ENCODE peak calls at places on chromosome 17, in eight cellular contexts. One of them, this sample, is unnamed.

GRCh38 chr17:8066841-8067775 is 20.4 kb downstream of the ALOX12B start:
- DNase-seq in activated CD8-positive, alpha-beta memory T cell treated with anti-CD3 and anti-CD28 coated beads, Interleukin-2, amount 50 U/mL, for 48 hours: no peak
- DNase-seq in left lobe of liver: no peak
- DNase-seq in kidney tubule cell: no peak
- DNase-seq in Panc1: no peak
- DNase-seq in SIG-M5: no peak
- DNase-seq in activated CD4-positive, alpha-beta T cell treated with anti-CD3 and anti-CD28 coated beads, Interleukin-2, amount 50 U/mL, for 4 hours: no peak
- DNase-seq in retina: no peak
- DNase-seq in this sample: peak

GRCh38 chr17:33225994-33226393 is 67.1 kb downstream of the ASIC2 start:
- DNase-seq in activated CD8-positive, alpha-beta memory T cell treated with anti-CD3 and anti-CD28 coated beads, Interleukin-2, amount 50 U/mL, for 48 hours: no peak
- DNase-seq in left lobe of liver: no peak
- DNase-seq in kidney tubule cell: no peak
- DNase-seq in Panc1: no peak
- DNase-seq in SIG-M5: no peak
- DNase-seq in activated CD4-positive, alpha-beta T cell treated with anti-CD3 and anti-CD28 coated beads, Interleukin-2, amount 50 U/mL, for 4 hours: no peak
- DNase-seq in retina: no peak
- DNase-seq in this sample: no peak

GRCh38 chr17:2106308-2106707 is 51.4 kb downstream of the HIC1 start:
- DNase-seq in activated CD8-positive, alpha-beta memory T cell treated with anti-CD3 and anti-CD28 coated beads, Interleukin-2, amount 50 U/mL, for 48 hours: no peak
- DNase-seq in left lobe of liver: no peak
- DNase-seq in kidney tubule cell: no peak
- DNase-seq in Panc1: no peak
- DNase-seq in SIG-M5: no peak
- DNase-seq in activated CD4-positive, alpha-beta T cell treated with anti-CD3 and anti-CD28 coated beads, Interleukin-2, amount 50 U/mL, for 4 hours: no peak
- DNase-seq in retina: no peak
- DNase-seq in this sample: no peak

GRCh38 chr17:73156166-73156840 is 8.5 kb upstream of the SSTR2 start:
- DNase-seq in activated CD8-positive, alpha-beta memory T cell treated with anti-CD3 and anti-CD28 coated beads, Interleukin-2, amount 50 U/mL, for 48 hours: peak
- DNase-seq in left lobe of liver: peak
- DNase-seq in kidney tubule cell: peak
- DNase-seq in Panc1: peak
- DNase-seq in SIG-M5: no peak
- DNase-seq in activated CD4-positive, alpha-beta T cell treated with anti-CD3 and anti-CD28 coated beads, Interleukin-2, amount 50 U/mL, for 4 hours: peak
- DNase-seq in retina: peak
- DNase-seq in this sample: peak

GRCh38 chr17:79991924-79992656 is 43.6 kb downstream of the TBC1D16 start:
- DNase-seq in activated CD8-positive, alpha-beta memory T cell treated with anti-CD3 and anti-CD28 coated beads, Interleukin-2, amount 50 U/mL, for 48 hours: peak
- DNase-seq in left lobe of liver: peak
- DNase-seq in kidney tubule cell: no peak
- DNase-seq in Panc1: no peak
- DNase-seq in SIG-M5: no peak
- DNase-seq in activated CD4-positive, alpha-beta T cell treated with anti-CD3 and anti-CD28 coated beads, Interleukin-2, amount 50 U/mL, for 4 hours: no peak
- DNase-seq in retina: peak
- DNase-seq in this sample: no peak

GRCh38 chr17:78316867-78317816 is 42.7 kb downstream of the SOCS3 start:
- DNase-seq in activated CD8-positive, alpha-beta memory T cell treated with anti-CD3 and anti-CD28 coated beads, Interleukin-2, amount 50 U/mL, for 48 hours: no peak
- DNase-seq in left lobe of liver: no peak
- DNase-seq in kidney tubule cell: peak
- DNase-seq in Panc1: no peak
- DNase-seq in SIG-M5: no peak
- DNase-seq in activated CD4-positive, alpha-beta T cell treated with anti-CD3 and anti-CD28 coated beads, Interleukin-2, amount 50 U/mL, for 4 hours: no peak
- DNase-seq in retina: no peak
- DNase-seq in this sample: no peak

GRCh38 chr17:50169121-50169764 is 3.4 kb downstream of the SGCA start:
- DNase-seq in activated CD8-positive, alpha-beta memory T cell treated with anti-CD3 and anti-CD28 coated beads, Interleukin-2, amount 50 U/mL, for 48 hours: peak
- DNase-seq in left lobe of liver: no peak
- DNase-seq in kidney tubule cell: peak
- DNase-seq in Panc1: peak
- DNase-seq in SIG-M5: no peak
- DNase-seq in activated CD4-positive, alpha-beta T cell treated with anti-CD3 and anti-CD28 coated beads, Interleukin-2, amount 50 U/mL, for 4 hours: peak
- DNase-seq in retina: peak
- DNase-seq in this sample: peak

GRCh38 chr17:28449861-28450260 is 23.6 kb upstream of the SLC13A2 start:
- DNase-seq in activated CD8-positive, alpha-beta memory T cell treated with anti-CD3 and anti-CD28 coated beads, Interleukin-2, amount 50 U/mL, for 48 hours: no peak
- DNase-seq in left lobe of liver: no peak
- DNase-seq in kidney tubule cell: no peak
- DNase-seq in Panc1: no peak
- DNase-seq in SIG-M5: no peak
- DNase-seq in activated CD4-positive, alpha-beta T cell treated with anti-CD3 and anti-CD28 coated beads, Interleukin-2, amount 50 U/mL, for 4 hours: no peak
- DNase-seq in retina: no peak
- DNase-seq in this sample: no peak

GRCh38 chr17:40548491-40548981 is 16.7 kb downstream of the CCR7 start:
- DNase-seq in activated CD8-positive, alpha-beta memory T cell treated with anti-CD3 and anti-CD28 coated beads, Interleukin-2, amount 50 U/mL, for 48 hours: no peak
- DNase-seq in left lobe of liver: no peak
- DNase-seq in kidney tubule cell: no peak
- DNase-seq in Panc1: no peak
- DNase-seq in SIG-M5: no peak
- DNase-seq in activated CD4-positive, alpha-beta T cell treated with anti-CD3 and anti-CD28 coated beads, Interleukin-2, amount 50 U/mL, for 4 hours: no peak
- DNase-seq in retina: no peak
- DNase-seq in this sample: no peak

GRCh38 chr17:66978514-66979061 is 14.1 kb downstream of the CACNG4 start:
- DNase-seq in activated CD8-positive, alpha-beta memory T cell treated with anti-CD3 and anti-CD28 coated beads, Interleukin-2, amount 50 U/mL, for 48 hours: no peak
- DNase-seq in left lobe of liver: peak
- DNase-seq in kidney tubule cell: no peak
- DNase-seq in Panc1: no peak
- DNase-seq in SIG-M5: no peak
- DNase-seq in activated CD4-positive, alpha-beta T cell treated with anti-CD3 and anti-CD28 coated beads, Interleukin-2, amount 50 U/mL, for 4 hours: no peak
- DNase-seq in retina: peak
- DNase-seq in this sample: no peak

GRCh38 chr17:70071127-70071526 is 3.9 kb upstream of the KCNJ16 start:
- DNase-seq in activated CD8-positive, alpha-beta memory T cell treated with anti-CD3 and anti-CD28 coated beads, Interleukin-2, amount 50 U/mL, for 48 hours: no peak
- DNase-seq in left lobe of liver: no peak
- DNase-seq in kidney tubule cell: no peak
- DNase-seq in Panc1: no peak
- DNase-seq in SIG-M5: no peak
- DNase-seq in activated CD4-positive, alpha-beta T cell treated with anti-CD3 and anti-CD28 coated beads, Interleukin-2, amount 50 U/mL, for 4 hours: no peak
- DNase-seq in retina: no peak
- DNase-seq in this sample: no peak

GRCh38 chr17:56478836-56479447 is 114.6 kb upstream of the NOG start:
- DNase-seq in activated CD8-positive, alpha-beta memory T cell treated with anti-CD3 and anti-CD28 coated beads, Interleukin-2, amount 50 U/mL, for 48 hours: no peak
- DNase-seq in left lobe of liver: no peak
- DNase-seq in kidney tubule cell: peak
- DNase-seq in Panc1: peak
- DNase-seq in SIG-M5: no peak
- DNase-seq in activated CD4-positive, alpha-beta T cell treated with anti-CD3 and anti-CD28 coated beads, Interleukin-2, amount 50 U/mL, for 4 hours: no peak
- DNase-seq in retina: no peak
- DNase-seq in this sample: peak

GRCh38 chr17:54982399-54982798 is 13.8 kb downstream of the STXBP4 start:
- DNase-seq in activated CD8-positive, alpha-beta memory T cell treated with anti-CD3 and anti-CD28 coated beads, Interleukin-2, amount 50 U/mL, for 48 hours: no peak
- DNase-seq in left lobe of liver: no peak
- DNase-seq in kidney tubule cell: peak
- DNase-seq in Panc1: no peak
- DNase-seq in SIG-M5: no peak
- DNase-seq in activated CD4-positive, alpha-beta T cell treated with anti-CD3 and anti-CD28 coated beads, Interleukin-2, amount 50 U/mL, for 4 hours: no peak
- DNase-seq in retina: no peak
- DNase-seq in this sample: no peak

GRCh38 chr17:57601328-57601727 is 143.8 kb downstream of the CCDC182 start:
- DNase-seq in activated CD8-positive, alpha-beta memory T cell treated with anti-CD3 and anti-CD28 coated beads, Interleukin-2, amount 50 U/mL, for 48 hours: no peak
- DNase-seq in left lobe of liver: no peak
- DNase-seq in kidney tubule cell: no peak
- DNase-seq in Panc1: no peak
- DNase-seq in SIG-M5: no peak
- DNase-seq in activated CD4-positive, alpha-beta T cell treated with anti-CD3 and anti-CD28 coated beads, Interleukin-2, amount 50 U/mL, for 4 hours: no peak
- DNase-seq in retina: no peak
- DNase-seq in this sample: no peak

GRCh38 chr17:71304498-71305158 is 816.2 kb upstream of the SOX9 start:
- DNase-seq in activated CD8-positive, alpha-beta memory T cell treated with anti-CD3 and anti-CD28 coated beads, Interleukin-2, amount 50 U/mL, for 48 hours: no peak
- DNase-seq in left lobe of liver: no peak
- DNase-seq in kidney tubule cell: no peak
- DNase-seq in Panc1: no peak
- DNase-seq in SIG-M5: no peak
- DNase-seq in activated CD4-positive, alpha-beta T cell treated with anti-CD3 and anti-CD28 coated beads, Interleukin-2, amount 50 U/mL, for 4 hours: no peak
- DNase-seq in retina: no peak
- DNase-seq in this sample: no peak

GRCh38 chr17:72117470-72117747 is 3.4 kb upstream of the SOX9 start:
- DNase-seq in activated CD8-positive, alpha-beta memory T cell treated with anti-CD3 and anti-CD28 coated beads, Interleukin-2, amount 50 U/mL, for 48 hours: no peak
- DNase-seq in left lobe of liver: no peak
- DNase-seq in kidney tubule cell: no peak
- DNase-seq in Panc1: no peak
- DNase-seq in SIG-M5: no peak
- DNase-seq in activated CD4-positive, alpha-beta T cell treated with anti-CD3 and anti-CD28 coated beads, Interleukin-2, amount 50 U/mL, for 4 hours: no peak
- DNase-seq in retina: no peak
- DNase-seq in this sample: no peak

GRCh38 chr17:35082073-35082657 is 18.7 kb upstream of the RFFL start:
- DNase-seq in activated CD8-positive, alpha-beta memory T cell treated with anti-CD3 and anti-CD28 coated beads, Interleukin-2, amount 50 U/mL, for 48 hours: no peak
- DNase-seq in left lobe of liver: no peak
- DNase-seq in kidney tubule cell: peak
- DNase-seq in Panc1: peak
- DNase-seq in SIG-M5: no peak
- DNase-seq in activated CD4-positive, alpha-beta T cell treated with anti-CD3 and anti-CD28 coated beads, Interleukin-2, amount 50 U/mL, for 4 hours: no peak
- DNase-seq in retina: no peak
- DNase-seq in this sample: peak

GRCh38 chr17:65664696-65665095 is 103.2 kb upstream of the AXIN2 start:
- DNase-seq in activated CD8-positive, alpha-beta memory T cell treated with anti-CD3 and anti-CD28 coated beads, Interleukin-2, amount 50 U/mL, for 48 hours: no peak
- DNase-seq in left lobe of liver: no peak
- DNase-seq in kidney tubule cell: no peak
- DNase-seq in Panc1: no peak
- DNase-seq in SIG-M5: no peak
- DNase-seq in activated CD4-positive, alpha-beta T cell treated with anti-CD3 and anti-CD28 coated beads, Interleukin-2, amount 50 U/mL, for 4 hours: no peak
- DNase-seq in retina: no peak
- DNase-seq in this sample: no peak

GRCh38 chr17:83174859-83175550 is 95.6 kb downstream of the METRNL start:
- DNase-seq in activated CD8-positive, alpha-beta memory T cell treated with anti-CD3 and anti-CD28 coated beads, Interleukin-2, amount 50 U/mL, for 48 hours: peak
- DNase-seq in left lobe of liver: peak
- DNase-seq in kidney tubule cell: no peak
- DNase-seq in Panc1: no peak
- DNase-seq in SIG-M5: no peak
- DNase-seq in activated CD4-positive, alpha-beta T cell treated with anti-CD3 and anti-CD28 coated beads, Interleukin-2, amount 50 U/mL, for 4 hours: no peak
- DNase-seq in retina: no peak
- DNase-seq in this sample: no peak

GRCh38 chr17:3535253-3535995 is 22.2 kb downstream of the TRPV3 start:
- DNase-seq in activated CD8-positive, alpha-beta memory T cell treated with anti-CD3 and anti-CD28 coated beads, Interleukin-2, amount 50 U/mL, for 48 hours: peak
- DNase-seq in left lobe of liver: peak
- DNase-seq in kidney tubule cell: peak
- DNase-seq in Panc1: peak
- DNase-seq in SIG-M5: no peak
- DNase-seq in activated CD4-positive, alpha-beta T cell treated with anti-CD3 and anti-CD28 coated beads, Interleukin-2, amount 50 U/mL, for 4 hours: peak
- DNase-seq in retina: peak
- DNase-seq in this sample: peak

GRCh38 chr17:56913000-56913866 is 616 bp downstream of the TRIM25 start:
- DNase-seq in activated CD8-positive, alpha-beta memory T cell treated with anti-CD3 and anti-CD28 coated beads, Interleukin-2, amount 50 U/mL, for 48 hours: no peak
- DNase-seq in left lobe of liver: no peak
- DNase-seq in kidney tubule cell: peak
- DNase-seq in Panc1: no peak
- DNase-seq in SIG-M5: no peak
- DNase-seq in activated CD4-positive, alpha-beta T cell treated with anti-CD3 and anti-CD28 coated beads, Interleukin-2, amount 50 U/mL, for 4 hours: no peak
- DNase-seq in retina: no peak
- DNase-seq in this sample: no peak

GRCh38 chr17:16463341-16464000 is 28.5 kb downstream of the LRRC75A start:
- DNase-seq in activated CD8-positive, alpha-beta memory T cell treated with anti-CD3 and anti-CD28 coated beads, Interleukin-2, amount 50 U/mL, for 48 hours: no peak
- DNase-seq in left lobe of liver: no peak
- DNase-seq in kidney tubule cell: no peak
- DNase-seq in Panc1: no peak
- DNase-seq in SIG-M5: no peak
- DNase-seq in activated CD4-positive, alpha-beta T cell treated with anti-CD3 and anti-CD28 coated beads, Interleukin-2, amount 50 U/mL, for 4 hours: no peak
- DNase-seq in retina: peak
- DNase-seq in this sample: no peak

GRCh38 chr17:600576-601301 is 113.9 kb downstream of the VPS53 start:
- DNase-seq in activated CD8-positive, alpha-beta memory T cell treated with anti-CD3 and anti-CD28 coated beads, Interleukin-2, amount 50 U/mL, for 48 hours: peak
- DNase-seq in left lobe of liver: no peak
- DNase-seq in kidney tubule cell: no peak
- DNase-seq in Panc1: no peak
- DNase-seq in SIG-M5: no peak
- DNase-seq in activated CD4-positive, alpha-beta T cell treated with anti-CD3 and anti-CD28 coated beads, Interleukin-2, amount 50 U/mL, for 4 hours: no peak
- DNase-seq in retina: no peak
- DNase-seq in this sample: peak

GRCh38 chr17:34375598-34375997 is 12.6 kb upstream of the CCL1 start:
- DNase-seq in activated CD8-positive, alpha-beta memory T cell treated with anti-CD3 and anti-CD28 coated beads, Interleukin-2, amount 50 U/mL, for 48 hours: no peak
- DNase-seq in left lobe of liver: no peak
- DNase-seq in kidney tubule cell: no peak
- DNase-seq in Panc1: no peak
- DNase-seq in SIG-M5: no peak
- DNase-seq in activated CD4-positive, alpha-beta T cell treated with anti-CD3 and anti-CD28 coated beads, Interleukin-2, amount 50 U/mL, for 4 hours: no peak
- DNase-seq in retina: no peak
- DNase-seq in this sample: no peak

GRCh38 chr17:12352127-12352526 is 313.6 kb upstream of the MYOCD start:
- DNase-seq in activated CD8-positive, alpha-beta memory T cell treated with anti-CD3 and anti-CD28 coated beads, Interleukin-2, amount 50 U/mL, for 48 hours: no peak
- DNase-seq in left lobe of liver: no peak
- DNase-seq in kidney tubule cell: no peak
- DNase-seq in Panc1: no peak
- DNase-seq in SIG-M5: no peak
- DNase-seq in activated CD4-positive, alpha-beta T cell treated with anti-CD3 and anti-CD28 coated beads, Interleukin-2, amount 50 U/mL, for 4 hours: no peak
- DNase-seq in retina: no peak
- DNase-seq in this sample: no peak

GRCh38 chr17:55210292-55210691 is 54.5 kb upstream of the HLF start:
- DNase-seq in activated CD8-positive, alpha-beta memory T cell treated with anti-CD3 and anti-CD28 coated beads, Interleukin-2, amount 50 U/mL, for 48 hours: no peak
- DNase-seq in left lobe of liver: no peak
- DNase-seq in kidney tubule cell: no peak
- DNase-seq in Panc1: no peak
- DNase-seq in SIG-M5: no peak
- DNase-seq in activated CD4-positive, alpha-beta T cell treated with anti-CD3 and anti-CD28 coated beads, Interleukin-2, amount 50 U/mL, for 4 hours: no peak
- DNase-seq in retina: no peak
- DNase-seq in this sample: no peak

GRCh38 chr17:42900460-42901331 is at the start of gene G6PC1:
- DNase-seq in activated CD8-positive, alpha-beta memory T cell treated with anti-CD3 and anti-CD28 coated beads, Interleukin-2, amount 50 U/mL, for 48 hours: no peak
- DNase-seq in left lobe of liver: peak
- DNase-seq in kidney tubule cell: peak
- DNase-seq in Panc1: no peak
- DNase-seq in SIG-M5: no peak
- DNase-seq in activated CD4-positive, alpha-beta T cell treated with anti-CD3 and anti-CD28 coated beads, Interleukin-2, amount 50 U/mL, for 4 hours: no peak
- DNase-seq in retina: no peak
- DNase-seq in this sample: no peak

GRCh38 chr17:142876-143784 is 5.8 kb downstream of the SCGB1C2 start:
- DNase-seq in activated CD8-positive, alpha-beta memory T cell treated with anti-CD3 and anti-CD28 coated beads, Interleukin-2, amount 50 U/mL, for 48 hours: peak
- DNase-seq in left lobe of liver: no peak
- DNase-seq in kidney tubule cell: no peak
- DNase-seq in Panc1: no peak
- DNase-seq in SIG-M5: no peak
- DNase-seq in activated CD4-positive, alpha-beta T cell treated with anti-CD3 and anti-CD28 coated beads, Interleukin-2, amount 50 U/mL, for 4 hours: no peak
- DNase-seq in retina: no peak
- DNase-seq in this sample: no peak

GRCh38 chr17:41098476-41098875 is 534 bp upstream of the KRTAP4-8 start:
- DNase-seq in activated CD8-positive, alpha-beta memory T cell treated with anti-CD3 and anti-CD28 coated beads, Interleukin-2, amount 50 U/mL, for 48 hours: no peak
- DNase-seq in left lobe of liver: no peak
- DNase-seq in kidney tubule cell: peak
- DNase-seq in Panc1: no peak
- DNase-seq in SIG-M5: no peak
- DNase-seq in activated CD4-positive, alpha-beta T cell treated with anti-CD3 and anti-CD28 coated beads, Interleukin-2, amount 50 U/mL, for 4 hours: no peak
- DNase-seq in retina: no peak
- DNase-seq in this sample: peak